ENCODE peak calls at places on chromosomes 6 and 20, in nine cellular contexts. W is A549, R is AG04449, J is endothelial cell of umbilical vein, C is stomach, G is tibial nerve, K is IMR-90, P is Caco-2, S is hepatocyte. N is an unnamed sample.

GRCh38 chr6:17725083-17725482 is 18.4 kb upstream of the NUP153 start:
- DNase-seq in W (no peak), R (no peak), J (peak), C (no peak), G (no peak), K (peak), P (peak), S (peak), N (no peak)

GRCh38 chr6:166419268-166419667 is 36.5 kb upstream of the MPC1 start:
- DNase-seq in W (no peak), R (no peak), J (no peak), C (no peak), G (no peak), K (peak), P (no peak), S (no peak), N (no peak)

GRCh38 chr6:101011165-101011564 is 130.0 kb upstream of the ASCC3 start:
- DNase-seq in W (no peak), R (no peak), J (no peak), C (no peak), G (no peak), K (no peak), P (no peak), S (no peak), N (no peak)

GRCh38 chr6:66808771-66809170 is 1101.7 kb upstream of the EYS start:
- DNase-seq in W (no peak), R (no peak), J (no peak), C (no peak), G (no peak), K (no peak), P (no peak), S (no peak), N (no peak)

GRCh38 chr6:46635462-46635861 is 17.2 kb downstream of the CYP39A1 start:
- DNase-seq in W (no peak), R (no peak), J (no peak), C (no peak), G (no peak), K (no peak), P (no peak), S (no peak), N (no peak)

GRCh38 chr6:47740714-47741113 is 41.1 kb upstream of the OPN5 start:
- DNase-seq in W (peak), R (no peak), J (no peak), C (no peak), G (no peak), K (no peak), P (no peak), S (no peak), N (no peak)

GRCh38 chr20:41848180-41848579 is 230.0 kb upstream of the CHD6 start:
- DNase-seq in W (peak), R (no peak), J (no peak), C (no peak), G (no peak), K (no peak), P (no peak), S (no peak), N (peak)

GRCh38 chr6:121321282-121321681 is 13.0 kb downstream of the TBC1D32 start:
- DNase-seq in W (no peak), R (no peak), J (no peak), C (no peak), G (no peak), K (no peak), P (no peak), S (no peak), N (no peak)

GRCh38 chr6:53310751-53311585 is 37.8 kb downstream of the ELOVL5 start:
- DNase-seq in W (no peak), R (no peak), J (no peak), C (no peak), G (no peak), K (no peak), P (no peak), S (no peak), N (no peak)

GRCh38 chr6:105036371-105036770 is 79.5 kb downstream of the LIN28B start:
- DNase-seq in W (no peak), R (no peak), J (no peak), C (no peak), G (no peak), K (no peak), P (no peak), S (no peak), N (no peak)

GRCh38 chr20:4894981-4895381 is 106.3 kb downstream of the SLC23A2 start:
- DNase-seq in W (no peak), R (no peak), J (no peak), C (no peak), G (no peak), K (no peak), P (no peak), S (no peak), N (no peak)

GRCh38 chr6:22784611-22785010 is 215.2 kb downstream of the HDGFL1 start:
- DNase-seq in W (no peak), R (no peak), J (no peak), C (no peak), G (no peak), K (peak), P (no peak), S (peak), N (no peak)

GRCh38 chr6:125882243-125882642 is 74.3 kb upstream of the HINT3 start:
- DNase-seq in W (no peak), R (no peak), J (no peak), C (no peak), G (no peak), K (no peak), P (no peak), S (no peak), N (no peak)

GRCh38 chr6:139060332-139060731 is 31.8 kb downstream of the ABRACL start:
- DNase-seq in W (no peak), R (peak), J (no peak), C (no peak), G (no peak), K (peak), P (no peak), S (no peak), N (no peak)

GRCh38 chr6:169172946-169173345 is 80.7 kb downstream of the THBS2 start:
- DNase-seq in W (no peak), R (no peak), J (no peak), C (no peak), G (no peak), K (no peak), P (no peak), S (no peak), N (no peak)

GRCh38 chr6:131789219-131789618 is 18.6 kb upstream of the ENPP1 start:
- DNase-seq in W (no peak), R (no peak), J (no peak), C (no peak), G (no peak), K (peak), P (no peak), S (no peak), N (no peak)

GRCh38 chr6:15479761-15480160 is 183.1 kb downstream of the DTNBP1 start:
- DNase-seq in W (no peak), R (no peak), J (peak), C (no peak), G (no peak), K (no peak), P (no peak), S (no peak), N (peak)

GRCh38 chr20:48339147-48339985 is 488.4 kb downstream of the PREX1 start:
- DNase-seq in W (no peak), R (no peak), J (no peak), C (no peak), G (peak), K (peak), P (no peak), S (peak), N (no peak)

GRCh38 chr6:65126667-65127066 is 580.4 kb downstream of the EYS start:
- DNase-seq in W (no peak), R (no peak), J (no peak), C (no peak), G (no peak), K (no peak), P (no peak), S (no peak), N (no peak)

GRCh38 chr20:35828434-35828833 is 56.6 kb downstream of the PHF20 start:
- DNase-seq in W (no peak), R (no peak), J (no peak), C (peak), G (no peak), K (no peak), P (no peak), S (peak), N (peak)

GRCh38 chr6:8499540-8499939 is 64.2 kb upstream of the SLC35B3 start:
- DNase-seq in W (peak), R (no peak), J (no peak), C (no peak), G (no peak), K (no peak), P (no peak), S (peak), N (peak)

GRCh38 chr6:11373208-11373607 is 140.7 kb upstream of the NEDD9 start:
- DNase-seq in W (no peak), R (no peak), J (no peak), C (no peak), G (no peak), K (no peak), P (no peak), S (no peak), N (no peak)

GRCh38 chr6:131754088-131754487 is 43.3 kb upstream of the CTAGE9 start:
- DNase-seq in W (no peak), R (peak), J (no peak), C (no peak), G (no peak), K (peak), P (no peak), S (no peak), N (no peak)

GRCh38 chr20:35618372-35619131 is 2.9 kb downstream of the SPAG4 start:
- DNase-seq in W (no peak), R (no peak), J (peak), C (no peak), G (no peak), K (peak), P (no peak), S (no peak), N (no peak)

GRCh38 chr6:42101186-42101657 is 41.2 kb downstream of the C6orf132 start:
- DNase-seq in W (no peak), R (no peak), J (no peak), C (peak), G (no peak), K (peak), P (no peak), S (peak), N (no peak)

GRCh38 chr20:59823860-59824259 is 109.6 kb downstream of the SYCP2 start:
- DNase-seq in W (no peak), R (no peak), J (no peak), C (no peak), G (no peak), K (no peak), P (peak), S (no peak), N (no peak)

GRCh38 chr6:42363906-42364859 is 87.5 kb downstream of the TRERF1 start:
- DNase-seq in W (no peak), R (no peak), J (no peak), C (no peak), G (no peak), K (no peak), P (no peak), S (no peak), N (no peak)

GRCh38 chr6:117265425-117266266 is at the start of gene VGLL2:
- DNase-seq in W (no peak), R (no peak), J (peak), C (no peak), G (no peak), K (peak), P (peak), S (peak), N (no peak)

GRCh38 chr6:56959938-56960337 is 5.0 kb downstream of the BEND6 start:
- DNase-seq in W (no peak), R (no peak), J (peak), C (no peak), G (no peak), K (peak), P (no peak), S (no peak), N (no peak)

GRCh38 chr6:53048431-53049195 is 16.6 kb upstream of the FBXO9 start:
- DNase-seq in W (no peak), R (peak), J (peak), C (no peak), G (no peak), K (peak), P (no peak), S (no peak), N (no peak)

GRCh38 chr6:148422085-148422484 is 79.4 kb downstream of the SASH1 start:
- DNase-seq in W (no peak), R (no peak), J (no peak), C (no peak), G (no peak), K (no peak), P (no peak), S (no peak), N (no peak)

GRCh38 chr20:12289476-12289875 is 371.8 kb downstream of the BTBD3 start:
- DNase-seq in W (no peak), R (no peak), J (no peak), C (no peak), G (no peak), K (no peak), P (no peak), S (no peak), N (no peak)

GRCh38 chr20:48722002-48722731 is 105.6 kb downstream of the PREX1 start:
- DNase-seq in W (no peak), R (no peak), J (peak), C (peak), G (no peak), K (peak), P (no peak), S (no peak), N (no peak)

GRCh38 chr6:157273756-157274088 is 49.6 kb downstream of the TMEM242 start:
- DNase-seq in W (peak), R (no peak), J (no peak), C (peak), G (no peak), K (peak), P (no peak), S (peak), N (no peak)
- H3K4me3 ChIP-seq in W (peak), R (no peak), J (no peak), C (peak), G (peak), K (no peak), P (no peak), S (peak), N (no peak)

DNA sequence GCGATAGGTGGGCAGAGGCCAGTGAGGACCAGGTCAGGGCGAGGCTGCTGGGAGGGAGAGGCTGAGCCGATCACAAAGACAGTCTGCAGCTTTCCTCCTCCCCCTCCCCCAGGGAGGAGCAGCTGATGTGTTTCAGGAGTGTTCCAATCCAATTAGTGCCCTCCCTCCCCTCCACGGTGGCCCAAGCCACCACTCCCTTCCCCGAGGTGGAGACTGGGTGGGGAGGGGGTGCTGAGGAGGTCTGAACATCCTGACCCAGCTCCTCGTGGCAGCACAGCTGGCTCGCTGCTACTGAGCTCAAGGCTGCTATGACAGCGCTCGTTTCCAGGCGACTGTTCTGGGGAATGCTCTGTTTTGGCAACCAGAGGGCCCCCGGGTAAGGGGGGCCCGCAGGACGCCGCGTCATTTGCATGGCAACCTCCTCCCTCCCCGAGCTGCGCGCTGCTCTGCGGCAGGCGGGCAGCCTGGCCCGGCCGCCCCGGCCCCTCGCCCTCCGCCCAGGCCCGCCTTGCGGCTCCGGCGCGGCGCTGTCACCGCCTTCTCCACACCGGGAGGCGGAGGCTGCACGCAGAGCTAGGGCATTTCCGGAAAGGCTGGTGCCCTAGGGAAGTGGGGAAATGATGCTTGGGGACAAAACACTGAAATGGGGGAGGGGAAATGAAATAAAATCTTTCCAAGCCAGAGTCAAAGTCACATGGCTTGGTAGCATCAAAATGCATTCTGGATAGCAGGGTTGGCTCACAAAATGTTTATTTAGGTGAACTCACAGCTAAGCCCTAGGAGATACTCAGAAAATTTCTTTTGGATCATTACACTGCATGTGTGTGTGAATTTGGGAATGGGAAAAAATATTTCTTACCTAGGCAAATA is 67.4 kb upstream of the PIM1 start:
- DNase-seq in W (peak), R (peak), J (peak), C (peak), G (peak), K (peak), P (peak), S (peak), N (peak)
- TF ChIP-seq CTCF in W (no peak), R (no peak), J (no peak), C (no peak), G (no peak), K (peak), P (no peak), S (no peak), N (peak)

DNA sequence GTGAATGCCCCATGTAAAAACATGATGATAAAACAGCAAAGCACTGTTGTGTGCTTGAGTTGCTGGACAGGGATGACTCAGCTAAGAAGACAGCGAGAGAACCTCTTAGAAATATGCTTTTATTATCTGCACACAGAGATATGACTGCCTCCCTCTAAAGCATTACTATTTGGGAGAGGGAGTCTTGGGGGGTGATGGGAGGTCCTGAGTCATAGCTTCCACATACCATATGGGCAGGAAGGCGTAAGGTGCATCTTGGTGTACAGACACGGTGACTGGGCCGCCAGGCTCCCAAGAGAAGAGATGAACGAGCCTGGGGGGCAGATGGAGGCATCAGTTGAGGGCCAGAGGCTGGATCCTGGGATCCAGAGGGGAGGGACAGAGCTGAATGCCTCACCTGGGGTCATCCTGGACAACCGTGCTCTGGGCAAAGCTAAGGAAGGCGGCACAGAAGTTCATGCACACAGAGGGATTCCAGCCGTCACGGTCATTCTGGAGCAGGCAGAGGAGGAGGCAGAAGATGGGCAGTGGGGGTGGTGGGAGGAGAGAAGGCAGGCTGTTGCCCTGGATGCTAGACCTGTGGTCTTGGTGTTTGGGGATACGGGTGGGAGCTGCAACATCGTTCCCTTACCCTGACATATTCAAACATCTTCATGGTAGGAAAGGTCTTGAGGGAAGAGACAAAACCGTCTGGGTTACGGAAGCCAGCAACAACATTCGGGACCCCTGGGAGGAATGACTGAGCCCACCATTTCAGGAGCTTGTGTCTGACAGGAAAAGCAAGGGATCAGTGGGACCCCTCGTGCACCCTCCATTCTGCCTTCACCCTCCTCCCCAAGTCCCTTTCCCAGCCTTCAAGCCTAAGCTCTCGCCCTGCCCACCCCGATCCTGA is 2.0 kb downstream of the DXO start:
- DNase-seq in W (no peak), R (no peak), J (no peak), C (no peak), G (no peak), K (peak), P (no peak), S (no peak), N (no peak)
- H3K4me3 ChIP-seq in W (no peak), R (peak), J (no peak), C (peak), G (no peak), K (no peak), P (no peak), S (no peak), N (peak)

GRCh38 chr6:144548525-144548924 is 263.4 kb downstream of the UTRN start:
- DNase-seq in W (no peak), R (no peak), J (no peak), C (no peak), G (no peak), K (no peak), P (no peak), S (no peak), N (no peak)
- TF ChIP-seq CTCF in W (no peak), R (no peak), J (no peak), C (no peak), G (no peak), K (no peak), P (no peak), S (no peak), N (peak)

N was measured in LNCaP clone FGC.